ENCODE peak calls at places on chromosomes 7 and 10, in four cellular contexts. Y, G, B and N are unnamed samples.

GRCh38 chr10:15158972-15159371 is 9.5 kb downstream of the NMT2 start:
- DNase-seq in Y (no peak), G (no peak), B (no peak), N (no peak)

GRCh38 chr7:711093-711966 is 15.2 kb upstream of the DNAAF5 start:
- DNase-seq in Y (no peak), G (no peak), B (peak), N (no peak)

GRCh38 chr10:111430070-111430469 is 353.2 kb downstream of the ADRA2A start:
- DNase-seq in Y (no peak), G (no peak), B (no peak), N (no peak)

GRCh38 chr10:133394801-133395221 is 854 bp downstream of the MTG1 start:
- DNase-seq in Y (peak), G (no peak), B (peak), N (no peak)

GRCh38 chr10:78169214-78169613 is 135.6 kb downstream of the RPS24 start:
- DNase-seq in Y (no peak), G (no peak), B (no peak), N (no peak)

GRCh38 chr7:27251513-27252306 is 9.1 kb downstream of the EVX1 start:
- DNase-seq in Y (no peak), G (no peak), B (peak), N (no peak)

GRCh38 chr10:74151057-74151878 is at the start of gene ADK:
- DNase-seq in Y (peak), G (peak), B (peak), N (no peak)

GRCh38 chr10:17109475-17110207 is 20.0 kb downstream of the CUBN start:
- DNase-seq in Y (no peak), G (no peak), B (no peak), N (no peak)

GRCh38 chr7:111433426-111433825 is 128.9 kb downstream of the IMMP2L start:
- DNase-seq in Y (no peak), G (no peak), B (no peak), N (no peak)

GRCh38 chr7:112202819-112203218 is 3.4 kb downstream of the DOCK4 start:
- DNase-seq in Y (no peak), G (peak), B (peak), N (no peak)

GRCh38 chr10:73858013-73858708 is 16.2 kb downstream of the CAMK2G start:
- DNase-seq in Y (no peak), G (no peak), B (no peak), N (no peak)

GRCh38 chr7:27339478-27339877 is 96.9 kb downstream of the EVX1 start:
- DNase-seq in Y (no peak), G (no peak), B (no peak), N (no peak)

GRCh38 chr10:77562742-77563141 is 74.9 kb downstream of the KCNMA1 start:
- DNase-seq in Y (no peak), G (no peak), B (no peak), N (no peak)

GRCh38 chr10:44233561-44234470 is 151.1 kb downstream of the CXCL12 start:
- DNase-seq in Y (peak), G (no peak), B (no peak), N (no peak)

GRCh38 chr10:24435374-24435773 is 226.4 kb downstream of the KIAA1217 start:
- DNase-seq in Y (no peak), G (no peak), B (no peak), N (no peak)

GRCh38 chr10:74510594-74510993 is 315.8 kb upstream of the KAT6B start:
- DNase-seq in Y (no peak), G (peak), B (no peak), N (no peak)

GRCh38 chr10:44697096-44697495 is 214.0 kb upstream of the TMEM72 start:
- DNase-seq in Y (no peak), G (peak), B (no peak), N (no peak)

GRCh38 chr7:71633571-71634008 is 501.6 kb downstream of the GALNT17 start:
- DNase-seq in Y (no peak), G (peak), B (no peak), N (no peak)

GRCh38 chr7:67683628-67684027 is 687.0 kb downstream of the TYW1 start:
- DNase-seq in Y (no peak), G (no peak), B (no peak), N (no peak)

GRCh38 chr10:128156999-128157755 is 31.0 kb upstream of the MKI67 start:
- DNase-seq in Y (no peak), G (peak), B (no peak), N (no peak)

GRCh38 chr10:128161031-128161430 is 34.8 kb upstream of the MKI67 start:
- DNase-seq in Y (no peak), G (no peak), B (no peak), N (no peak)

GRCh38 chr10:128158024-128158795 is 32.0 kb upstream of the MKI67 start:
- DNase-seq in Y (peak), G (peak), B (no peak), N (no peak)

GRCh38 chr10:128163701-128164100 is 37.5 kb upstream of the MKI67 start:
- DNase-seq in Y (no peak), G (no peak), B (no peak), N (no peak)

DNA sequence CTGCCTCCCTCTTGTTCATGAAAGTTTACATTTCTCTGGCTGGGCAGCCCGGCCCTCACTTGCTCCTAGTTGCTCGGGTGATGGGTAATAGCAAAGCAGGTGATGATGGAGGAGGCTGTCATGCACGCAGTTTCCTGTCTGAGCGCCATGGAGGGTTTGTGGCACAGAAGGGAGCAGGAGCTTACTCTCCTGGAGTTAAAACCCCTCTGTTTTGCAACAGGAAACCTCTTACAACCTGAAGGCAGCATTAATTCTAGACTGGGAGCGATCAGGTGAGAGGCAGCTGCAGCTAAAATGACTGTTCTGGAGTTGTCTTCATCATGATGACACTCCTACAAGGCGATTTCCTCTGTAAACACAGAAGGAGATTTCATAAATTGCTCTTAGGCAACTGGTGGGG is 34.1 kb upstream of the MKI67 start:
- DNase-seq in Y (no peak), G (no peak), B (no peak), N (no peak)
- TF ChIP-seq NFIC in Y (no peak), G (no peak), B (no peak), N (no peak)

DNA sequence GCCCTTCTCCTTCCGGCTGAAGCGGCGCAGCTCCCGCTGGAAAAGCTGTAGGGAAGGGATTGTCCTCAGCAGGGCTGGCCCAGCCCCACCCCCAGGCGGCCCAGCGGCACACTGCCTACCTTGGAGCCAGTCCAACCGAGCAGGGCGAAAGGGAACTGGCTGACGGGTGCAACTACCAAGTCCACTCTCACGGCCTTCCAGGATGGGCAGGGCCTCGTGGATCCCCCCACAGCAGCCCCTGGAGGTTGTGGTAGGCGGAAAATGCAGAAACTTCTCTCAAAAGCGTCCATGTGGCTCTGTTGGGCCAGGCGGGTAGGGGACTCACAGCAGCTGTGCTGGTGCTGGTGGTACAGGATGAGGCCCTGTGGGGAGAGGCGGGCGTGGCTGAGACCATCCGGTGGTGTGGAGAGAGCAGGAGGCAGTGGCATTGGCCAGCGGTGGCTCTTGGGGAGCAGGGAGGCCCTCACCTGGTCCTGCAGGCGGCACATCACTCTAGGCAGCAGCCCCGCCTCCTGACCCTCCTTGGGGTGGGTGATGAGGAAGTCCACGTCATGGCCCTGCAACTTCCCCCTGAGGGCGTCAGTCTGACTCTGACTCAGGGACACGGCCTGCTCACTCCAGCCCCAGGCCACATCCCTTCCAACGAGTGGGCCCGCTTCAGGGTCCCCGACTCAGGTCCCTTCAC is 8.4 kb upstream of the PGAM2 start:
- DNase-seq in Y (no peak), G (no peak), B (no peak), N (no peak)
- TF ChIP-seq NFIC in Y (no peak), G (no peak), B (no peak), N (no peak)

DNA sequence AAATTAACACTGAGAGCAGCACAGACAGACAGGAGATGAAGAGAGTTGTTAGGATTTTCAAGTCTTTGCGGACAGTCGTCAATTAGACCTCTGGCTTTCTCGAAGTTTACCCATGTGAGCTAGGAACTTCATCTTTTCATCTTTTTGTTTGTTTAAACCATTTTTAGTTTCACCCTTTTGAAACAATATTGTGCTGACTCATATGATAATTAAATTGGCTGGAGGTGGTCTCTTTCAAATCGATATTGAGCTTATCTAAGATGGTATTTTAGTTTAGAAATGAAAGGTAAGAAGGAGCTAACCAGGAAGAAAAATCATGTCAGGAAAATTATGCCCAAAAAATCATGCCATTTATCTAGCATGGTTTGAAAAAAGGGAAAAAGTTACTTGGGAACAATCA is 415.8 kb upstream of the SEMA3A start:
- DNase-seq in Y (no peak), G (no peak), B (no peak), N (no peak)
- TF ChIP-seq NFIC in Y (no peak), G (no peak), B (no peak), N (no peak)

GRCh38 chr7:129144834-129145668 is 544 bp downstream of the TSPAN33 start:
- DNase-seq in Y (peak), G (no peak), B (no peak), N (no peak)

GRCh38 chr7:129149546-129149945 is 5.0 kb downstream of the TSPAN33 start:
- DNase-seq in Y (no peak), G (no peak), B (no peak), N (no peak)

GRCh38 chr7:129146237-129146979 is 1.9 kb downstream of the TSPAN33 start:
- DNase-seq in Y (no peak), G (no peak), B (no peak), N (peak)

GRCh38 chr7:129147723-129148122 is 3.2 kb downstream of the TSPAN33 start:
- DNase-seq in Y (no peak), G (no peak), B (no peak), N (no peak)

DNA sequence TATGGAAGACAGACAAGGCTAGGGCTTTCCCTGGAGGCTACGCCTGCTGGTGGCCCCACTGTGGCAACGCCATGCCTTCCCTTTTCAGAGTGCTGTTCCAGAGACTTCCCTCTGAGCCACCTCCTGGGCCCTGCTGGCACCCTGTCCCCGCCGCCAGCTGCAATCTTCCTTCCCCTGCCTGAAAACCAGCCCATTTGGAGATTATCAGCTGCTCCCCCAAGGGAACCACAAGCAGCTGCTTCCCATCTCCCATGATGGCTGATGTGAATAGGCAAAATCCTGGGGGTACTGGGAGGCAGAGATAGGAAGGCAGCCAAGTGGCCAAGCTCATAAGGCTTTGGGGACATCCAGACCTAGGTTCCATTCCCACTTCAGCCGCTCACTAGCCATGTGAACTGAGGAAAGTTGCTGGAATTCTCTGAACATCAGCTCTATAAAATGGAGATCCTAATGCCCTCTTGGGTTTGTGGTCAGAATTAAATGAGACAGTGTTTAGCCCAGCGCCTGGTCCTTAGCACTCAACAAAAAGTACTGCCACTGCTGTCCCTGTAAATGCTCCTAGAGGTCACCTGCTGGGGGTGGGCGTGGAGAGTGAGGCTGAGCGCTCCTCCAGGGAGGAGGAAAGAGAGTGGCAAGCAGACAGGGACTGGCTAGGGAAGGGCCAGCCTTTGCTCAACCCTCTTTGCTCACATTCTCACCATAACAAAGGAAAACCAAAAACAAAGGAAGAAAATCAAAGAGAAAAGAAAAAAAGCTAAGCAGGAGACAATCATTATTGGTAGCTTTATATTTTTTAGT is 5.9 kb downstream of the TSPAN33 start:
- DNase-seq in Y (peak), G (no peak), B (no peak), N (no peak)
- TF ChIP-seq NFIC in Y (peak), G (no peak), B (no peak), N (no peak)

GRCh38 chr10:92691042-92691590 is 1.4 kb downstream of the HHEX start:
- DNase-seq in Y (no peak), G (no peak), B (no peak), N (no peak)

GRCh38 chr10:92688927-92689662 is 660 bp upstream of the HHEX start:
- DNase-seq in Y (peak), G (peak), B (peak), N (no peak)

GRCh38 chr10:92691591-92692084 is 1.9 kb downstream of the HHEX start:
- DNase-seq in Y (peak), G (no peak), B (no peak), N (no peak)

GRCh38 chr10:92689663-92690210 is at the start of gene HHEX:
- DNase-seq in Y (peak), G (peak), B (peak), N (no peak)

GRCh38 chr10:92690211-92691041 is 671 bp downstream of the HHEX start:
- DNase-seq in Y (peak), G (no peak), B (peak), N (no peak)
- TF ChIP-seq NFIC in Y (no peak), G (no peak), B (no peak), N (peak)